ENCODE peak calls at places on chromosomes 16 and 17, in nine cellular contexts. B is stimulated activated CD4-positive, alpha-beta T cell treated with anti-CD3 and anti-CD28 coated beads, Interleukin-1b, Interleukin-23, amount 100 ng/mL, for 1 hour; D is hypothalamus; H is amygdala; T is WTC11; J is GM10248; E is activated CD4-positive, alpha-beta T cell treated with anti-CD3 and anti-CD28 coated beads, Interleukin-2, amount 50 U/mL, for 1 hour; G is upper lobe of right lung; M is AG04449. K is an unnamed sample.

GRCh38 chr17:28499366-28499668 is 6.8 kb upstream of the FOXN1 start:
- DNase-seq in B (no peak), D (no peak), H (no peak), T (no peak), J (no peak), E (no peak), G (no peak), M (no peak), K (no peak)

GRCh38 chr17:74281799-74282198 is 7.8 kb downstream of the DNAI2 start:
- DNase-seq in B (no peak), D (no peak), H (no peak), T (no peak), J (no peak), E (no peak), G (no peak), M (no peak), K (no peak)

GRCh38 chr17:40510328-40510648 is 8.9 kb upstream of the TNS4 start:
- DNase-seq in B (no peak), D (no peak), H (no peak), T (no peak), J (no peak), E (no peak), G (peak; percentile 43), M (no peak), K (peak; percentile 61)

GRCh38 chr17:56178203-56178602 is 24.9 kb downstream of the ANKFN1 start:
- DNase-seq in B (no peak), D (no peak), H (no peak), T (no peak), J (no peak), E (no peak), G (no peak), M (no peak), K (no peak)

GRCh38 chr16:674968-675883 is at the start of gene RHBDL1:
- DNase-seq in B (no peak), D (peak; percentile 47), H (no peak), T (peak; percentile 60), J (no peak), E (no peak), G (no peak), M (no peak), K (no peak)

GRCh38 chr16:21037168-21037567 is 113.5 kb downstream of the DNAH3 start:
- DNase-seq in B (no peak), D (no peak), H (no peak), T (no peak), J (no peak), E (no peak), G (no peak), M (no peak), K (no peak)

GRCh38 chr17:15651583-15652110 is 32.1 kb upstream of the FBXW10B start:
- DNase-seq in B (no peak), D (peak; percentile 58), H (peak; percentile 68), T (peak; percentile 42), J (peak; percentile 45), E (no peak), G (peak; percentile 95), M (peak; percentile 91), K (peak; percentile 73)

GRCh38 chr17:49861150-49861884 is 13.4 kb upstream of the TAC4 start:
- DNase-seq in B (peak; percentile 21), D (no peak), H (no peak), T (no peak), J (peak; percentile 81), E (peak; percentile 50), G (no peak), M (no peak), K (peak; percentile 83)

GRCh38 chr17:60393840-60394529 is 2.1 kb upstream of the USP32 start:
- DNase-seq in B (no peak), D (no peak), H (no peak), T (no peak), J (no peak), E (no peak), G (no peak), M (no peak), K (no peak)

GRCh38 chr17:81869221-81870154 is 1.6 kb downstream of the ARHGDIA start:
- DNase-seq in B (no peak), D (no peak), H (no peak), T (peak; percentile 72), J (peak; percentile 72), E (peak; percentile 29), G (peak; percentile 70), M (no peak), K (peak; percentile 76)

GRCh38 chr17:77125432-77125901 is 15.3 kb upstream of the SEC14L1 start:
- DNase-seq in B (no peak), D (no peak), H (no peak), T (no peak), J (no peak), E (no peak), G (no peak), M (no peak), K (no peak)

GRCh38 chr16:87856796-87857228 is 12.5 kb downstream of the SLC7A5 start:
- DNase-seq in B (no peak), D (no peak), H (no peak), T (no peak), J (no peak), E (no peak), G (no peak), M (no peak), K (no peak)

GRCh38 chr17:61126476-61127240 is 273.0 kb upstream of the TBX2 start:
- DNase-seq in B (no peak), D (no peak), H (no peak), T (no peak), J (no peak), E (no peak), G (no peak), M (no peak), K (no peak)

GRCh38 chr17:81636505-81637288 is at the start of the genes NPLOC4 and TSPAN10:
- DNase-seq in B (peak; percentile 55), D (peak; percentile 79), H (peak; percentile 24), T (peak; percentile 85), J (peak; percentile 95), E (peak; percentile 79), G (peak; percentile 94), M (peak; percentile 17), K (peak; percentile 94)

GRCh38 chr17:14845562-14846335 is 419.4 kb downstream of the PMP22 start:
- DNase-seq in B (no peak), D (no peak), H (no peak), T (no peak), J (no peak), E (no peak), G (no peak), M (no peak), K (no peak)

GRCh38 chr16:27428035-27428785 is 26.2 kb downstream of the IL21R start:
- DNase-seq in B (no peak), D (no peak), H (no peak), T (no peak), J (peak; percentile 14), E (no peak), G (peak; percentile 35), M (no peak), K (peak; percentile 53)

GRCh38 chr16:12294471-12294870 is 317.9 kb downstream of the SNX29 start:
- DNase-seq in B (no peak), D (no peak), H (no peak), T (no peak), J (no peak), E (no peak), G (no peak), M (no peak), K (no peak)

GRCh38 chr16:64997121-64997520 is 124.7 kb downstream of the CDH11 start:
- DNase-seq in B (no peak), D (no peak), H (no peak), T (no peak), J (no peak), E (no peak), G (no peak), M (no peak), K (no peak)

GRCh38 chr17:31510273-31511175 is 119.0 kb downstream of the RAB11FIP4 start:
- DNase-seq in B (no peak), D (peak; percentile 23), H (no peak), T (no peak), J (no peak), E (no peak), G (no peak), M (no peak), K (no peak)

GRCh38 chr16:67926181-67926742 is 5.4 kb downstream of the CTRL start:
- DNase-seq in B (no peak), D (no peak), H (peak; percentile 38), T (peak; percentile 40), J (no peak), E (no peak), G (no peak), M (no peak), K (no peak)

GRCh38 chr16:11742041-11742535 is 569 bp downstream of the TXNDC11 start:
- DNase-seq in B (no peak), D (peak; percentile 35), H (no peak), T (no peak), J (peak; percentile 40), E (peak; percentile 39), G (peak; percentile 85), M (no peak), K (peak; percentile 85)

GRCh38 chr17:73126716-73127473 is 34.4 kb upstream of the SLC39A11 start:
- DNase-seq in B (no peak), D (no peak), H (no peak), T (no peak), J (no peak), E (no peak), G (no peak), M (no peak), K (no peak)

GRCh38 chr16:66874079-66874775 is 6.1 kb upstream of the PDP2 start:
- DNase-seq in B (no peak), D (no peak), H (no peak), T (no peak), J (no peak), E (no peak), G (no peak), M (no peak), K (no peak)

GRCh38 chr17:57740225-57740528 is 4.9 kb downstream of the CCDC182 start:
- DNase-seq in B (no peak), D (no peak), H (no peak), T (no peak), J (no peak), E (no peak), G (no peak), M (no peak), K (no peak)

GRCh38 chr16:68257251-68257905 is 6.9 kb upstream of the SLC7A6 start:
- DNase-seq in B (no peak), D (no peak), H (no peak), T (no peak), J (peak; percentile 80), E (no peak), G (no peak), M (no peak), K (no peak)

GRCh38 chr17:79027274-79027924 is 3.4 kb downstream of the C1QTNF1 start:
- DNase-seq in B (no peak), D (no peak), H (no peak), T (no peak), J (no peak), E (no peak), G (peak; percentile 63), M (no peak), K (no peak)

GRCh38 chr16:6317924-6318323 is 1014.7 kb upstream of the RBFOX1 start:
- DNase-seq in B (no peak), D (no peak), H (no peak), T (no peak), J (no peak), E (no peak), G (no peak), M (no peak), K (no peak)

GRCh38 chr17:6286239-6286638 is 148.7 kb downstream of the AIPL1 start:
- DNase-seq in B (no peak), D (no peak), H (no peak), T (peak; percentile 64), J (no peak), E (no peak), G (no peak), M (no peak), K (no peak)

GRCh38 chr16:57138281-57138935 is 46.0 kb downstream of the CPNE2 start:
- DNase-seq in B (no peak), D (no peak), H (no peak), T (no peak), J (no peak), E (no peak), G (peak; percentile 29), M (no peak), K (no peak)

GRCh38 chr16:88498576-88499208 is 45.6 kb downstream of the ZFPM1 start:
- DNase-seq in B (no peak), D (no peak), H (no peak), T (no peak), J (no peak), E (no peak), G (no peak), M (no peak), K (no peak)

GRCh38 chr16:31052131-31052530 is 18.8 kb downstream of the STX4 start:
- DNase-seq in B (no peak), D (no peak), H (no peak), T (no peak), J (no peak), E (no peak), G (no peak), M (peak; percentile 52), K (no peak)